ENCODE peak calls at places on chromosomes 7 and 10, in four cellular contexts. N is K562, G is SK-N-SH, H is H1. U is an unnamed sample.

GRCh38 chr10:123257904-123258303 is 103.7 kb downstream of the BUB3 start:
- DNase-seq in N (no peak), G (peak; percentile 44), H (no peak), U (no peak)

GRCh38 chr7:5699467-5699866 is 82.0 kb downstream of the RNF216 start:
- DNase-seq in N (no peak), G (no peak), H (no peak), U (no peak)

GRCh38 chr10:43453266-43453831 is 16.4 kb downstream of the ZNF487 start:
- DNase-seq in N (no peak), G (no peak), H (no peak), U (no peak)

GRCh38 chr10:44650576-44651394 is 260.4 kb upstream of the TMEM72 start:
- DNase-seq in N (no peak), G (no peak), H (no peak), U (no peak)

GRCh38 chr10:133378251-133379096 is 588 bp upstream of the PAOX start:
- DNase-seq in N (peak; percentile 65), G (peak; percentile 82), H (peak; percentile 82), U (peak; percentile 57)

GRCh38 chr7:2628137-2628482 is 3.7 kb upstream of the TTYH3 start:
- DNase-seq in N (no peak), G (no peak), H (no peak), U (no peak)

GRCh38 chr10:61313460-61313859 is 139.7 kb downstream of the TMEM26 start:
- DNase-seq in N (no peak), G (no peak), H (no peak), U (no peak)

GRCh38 chr10:107022600-107023354 is 141.7 kb downstream of the SORCS1 start:
- DNase-seq in N (peak; percentile 61), G (peak; percentile 76), H (no peak), U (no peak)

GRCh38 chr7:151080522-151081169 is at the start of gene FASTK:
- DNase-seq in N (peak; percentile 88), G (peak; percentile 99), H (peak; percentile 88), U (peak; percentile 84)

GRCh38 chr7:100679927-100680588 is 6.5 kb downstream of the GNB2 start:
- DNase-seq in N (peak; percentile 15), G (peak; percentile 44), H (no peak), U (no peak)

GRCh38 chr7:89837515-89837914 is 316.8 kb upstream of the STEAP1 start:
- DNase-seq in N (no peak), G (no peak), H (no peak), U (no peak)
- TF ChIP-seq TEAD4 in N (no peak), G (no peak), H (no peak), U (no peak)

GRCh38 chr7:40372031-40372430 is 237.2 kb downstream of the SUGCT start:
- DNase-seq in N (no peak), G (no peak), H (no peak), U (no peak)
- TF ChIP-seq TEAD4 in N (no peak), G (no peak), H (no peak), U (no peak)

GRCh38 chr7:21771261-21771660 is 174.4 kb downstream of the CDCA7L start:
- DNase-seq in N (no peak), G (no peak), H (no peak), U (no peak)

GRCh38 chr7:21766218-21766617 is 179.5 kb downstream of the CDCA7L start:
- DNase-seq in N (no peak), G (no peak), H (no peak), U (no peak)

GRCh38 chr7:21768279-21768678 is 177.4 kb downstream of the CDCA7L start:
- DNase-seq in N (no peak), G (no peak), H (no peak), U (no peak)

GRCh38 chr7:21763818-21764217 is 181.9 kb downstream of the CDCA7L start:
- DNase-seq in N (no peak), G (no peak), H (no peak), U (no peak)

DNA sequence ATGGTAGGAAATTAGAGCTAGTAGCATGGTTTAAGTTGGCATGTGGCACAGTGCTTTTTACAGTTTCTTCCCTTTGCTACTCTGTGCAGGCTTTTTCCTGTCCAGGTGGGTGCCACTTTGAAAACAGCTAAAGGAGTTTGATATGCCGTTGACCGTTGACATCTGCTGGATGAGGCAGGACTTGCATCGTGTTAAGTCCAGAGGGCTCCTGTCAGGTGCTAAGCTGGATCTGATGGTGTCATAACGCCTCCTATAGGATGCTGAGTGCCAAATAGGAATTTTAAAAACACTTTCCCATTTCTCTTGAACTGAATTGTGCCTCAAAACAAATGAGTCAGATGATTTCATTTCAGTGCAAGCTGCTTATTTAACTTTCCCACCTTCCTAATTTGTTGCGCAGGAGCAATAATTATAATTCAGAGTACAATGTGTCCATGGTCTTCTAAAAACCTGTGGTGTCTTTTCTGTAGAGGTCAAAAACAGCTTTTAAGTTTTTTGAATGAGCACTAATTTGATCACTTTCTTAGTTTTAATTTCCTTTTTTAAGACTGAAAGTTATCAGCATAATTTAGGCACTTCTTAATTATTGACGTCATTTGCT is 178.3 kb downstream of the CDCA7L start:
- DNase-seq in N (peak; percentile 37), G (peak; percentile 44), H (no peak), U (peak; percentile 65)
- TF ChIP-seq TEAD4 in N (no peak), G (no peak), H (no peak), U (no peak)

GRCh38 chr7:80357530-80357929 is 154.3 kb downstream of the GNAT3 start:
- DNase-seq in N (no peak), G (no peak), H (no peak), U (no peak)

GRCh38 chr7:80359476-80359875 is 152.4 kb downstream of the GNAT3 start:
- DNase-seq in N (no peak), G (no peak), H (no peak), U (no peak)

GRCh38 chr7:80361948-80362347 is 149.9 kb downstream of the GNAT3 start:
- DNase-seq in N (no peak), G (no peak), H (no peak), U (no peak)

GRCh38 chr7:80359029-80359428 is 152.8 kb downstream of the GNAT3 start:
- DNase-seq in N (no peak), G (no peak), H (no peak), U (no peak)

GRCh38 chr7:80362677-80363076 is 149.2 kb downstream of the GNAT3 start:
- DNase-seq in N (no peak), G (no peak), H (no peak), U (no peak)
- TF ChIP-seq TEAD4 in N (no peak), G (no peak), H (no peak), U (no peak)

DNA sequence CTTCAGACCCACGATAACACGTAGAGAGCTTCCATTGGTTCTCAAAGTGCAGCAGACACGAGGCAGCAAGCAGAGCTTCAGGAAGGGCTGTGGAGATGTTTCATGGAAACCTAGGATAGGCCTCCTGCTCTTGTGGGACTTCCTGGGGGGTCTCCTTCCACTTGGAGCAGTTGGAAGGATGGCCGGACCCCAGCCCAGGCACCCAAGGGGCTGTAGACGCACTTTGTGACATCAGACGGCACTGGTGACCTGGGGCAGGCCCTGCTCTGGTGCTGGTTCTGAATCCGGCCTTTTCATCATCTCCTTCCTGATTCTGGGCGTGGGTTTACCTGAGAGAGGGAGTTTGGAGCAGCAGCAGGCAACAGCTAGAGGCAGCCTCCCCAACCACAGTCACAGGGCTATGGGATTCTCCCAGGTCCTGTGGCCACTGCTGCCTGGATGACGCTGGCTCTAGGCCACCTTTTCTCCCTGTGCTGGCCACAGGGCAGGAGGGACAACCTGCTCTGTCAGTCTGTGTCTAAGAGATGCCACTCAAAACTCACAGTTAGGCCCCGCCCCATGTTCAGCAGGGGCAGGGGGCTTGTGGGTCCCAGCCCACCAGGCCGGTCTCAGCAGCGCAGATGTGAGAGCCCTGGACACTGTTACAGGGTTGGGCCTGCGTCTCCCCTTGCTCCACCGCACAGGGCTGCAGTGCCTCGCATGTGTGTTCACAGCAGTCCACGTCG is 569.5 kb downstream of the TCERG1L start:
- DNase-seq in N (no peak), G (no peak), H (no peak), U (no peak)
- TF ChIP-seq TEAD4 in N (no peak), G (no peak), H (no peak), U (no peak)

GRCh38 chr10:125940515-125940914 is 44.2 kb downstream of the FANK1 start:
- DNase-seq in N (no peak), G (no peak), H (no peak), U (no peak)

GRCh38 chr10:125933693-125934092 is 37.3 kb downstream of the FANK1 start:
- DNase-seq in N (no peak), G (no peak), H (no peak), U (no peak)

DNA sequence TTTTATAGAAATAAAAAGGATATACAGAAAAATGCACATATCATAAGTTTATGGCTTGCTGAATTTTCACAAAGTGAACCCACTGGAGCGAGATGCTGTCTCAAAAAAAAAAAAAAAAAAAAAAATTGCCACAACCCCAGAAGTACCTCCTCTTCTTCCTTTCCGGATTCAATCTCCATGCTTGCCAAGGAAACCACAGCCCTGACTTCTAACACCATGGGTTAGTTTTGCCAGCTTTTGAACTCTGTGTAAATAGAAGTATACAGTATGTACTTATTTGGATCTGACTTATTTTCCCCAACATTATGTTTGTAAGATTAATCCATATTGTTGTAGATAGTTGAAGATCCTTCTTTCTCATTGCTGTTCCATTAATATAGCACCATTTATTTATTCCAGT is 40.0 kb downstream of the FANK1 start:
- DNase-seq in N (no peak), G (no peak), H (no peak), U (no peak)
- TF ChIP-seq TEAD4 in N (no peak), G (no peak), H (no peak), U (no peak)